ENCODE peak calls at places on chromosomes 5 and 9, in four cellular contexts. R is caudate nucleus, X is lung, U is LoVo. W is an unnamed sample.

GRCh38 chr5:132807163-132807838 is 5.8 kb upstream of the SOWAHA start:
- DNase-seq in R (no peak), U (peak), X (no peak), W (no peak)

GRCh38 chr5:52743970-52744369 is 43.7 kb upstream of the ITGA1 start:
- DNase-seq in R (no peak), U (no peak), X (no peak), W (no peak)

GRCh38 chr5:54874337-54875021 is 110.9 kb downstream of the ESM1 start:
- DNase-seq in R (no peak), X (no peak), U (no peak), W (no peak)

GRCh38 chr9:75979362-75979761 is 88.9 kb downstream of the PCSK5 start:
- DNase-seq in U (peak), R (no peak), X (no peak), W (no peak)

GRCh38 chr5:55533806-55534435 is 843 bp downstream of the PLPP1 start:
- DNase-seq in R (no peak), X (peak), U (no peak), W (no peak)

GRCh38 chr9:80157561-80157983 is 585.8 kb downstream of the TLE4 start:
- DNase-seq in U (no peak), X (no peak), R (no peak), W (no peak)

GRCh38 chr9:111928342-111928720 is 31.7 kb downstream of the UGCG start:
- DNase-seq in U (no peak), X (no peak), R (no peak), W (no peak)

GRCh38 chr5:62143268-62144229 is 162.5 kb upstream of the KIF2A start:
- DNase-seq in X (no peak), U (peak), R (no peak), W (no peak)

GRCh38 chr9:20593551-20593950 is 28.7 kb downstream of the MLLT3 start:
- DNase-seq in U (no peak), R (no peak), X (no peak), W (no peak)

GRCh38 chr9:93064392-93065124 is 6.1 kb downstream of the SUSD3 start:
- DNase-seq in U (no peak), X (peak), R (no peak), W (no peak)

GRCh38 chr9:89954229-89954628 is 349.4 kb downstream of the GADD45G start:
- DNase-seq in U (no peak), R (no peak), X (no peak), W (no peak)

GRCh38 chr9:127910613-127911205 is 6.1 kb downstream of the ST6GALNAC4 start:
- DNase-seq in R (no peak), U (no peak), X (no peak), W (no peak)

GRCh38 chr9:34994429-34995287 is 5.1 kb downstream of the DNAJB5 start:
- DNase-seq in X (no peak), U (peak), R (no peak), W (no peak)

GRCh38 chr5:31531543-31531887 is 378 bp downstream of the DROSHA start:
- DNase-seq in X (no peak), U (peak), R (no peak), W (no peak)

GRCh38 chr5:134566741-134567221 is 41.3 kb downstream of the JADE2 start:
- DNase-seq in U (no peak), R (no peak), X (no peak), W (no peak)

GRCh38 chr9:101072259-101072658 is 43.7 kb downstream of the PLPPR1 start:
- DNase-seq in X (no peak), U (no peak), R (no peak), W (no peak)

GRCh38 chr9:124673063-124673462 is 98.0 kb downstream of the NR6A1 start:
- DNase-seq in X (no peak), U (no peak), R (no peak), W (no peak)

GRCh38 chr9:4048441-4048840 is 251.4 kb downstream of the GLIS3 start:
- DNase-seq in U (no peak), R (no peak), X (no peak), W (no peak)

GRCh38 chr5:178206166-178207101 is 2.1 kb downstream of the HNRNPAB start:
- DNase-seq in X (no peak), R (no peak), U (no peak), W (no peak)

GRCh38 chr5:10689391-10690081 is 71.5 kb downstream of the DAP start:
- DNase-seq in R (no peak), X (no peak), U (no peak), W (no peak)

GRCh38 chr5:84032404-84032803 is 311.7 kb upstream of the HAPLN1 start:
- DNase-seq in U (no peak), R (no peak), X (no peak), W (no peak)

GRCh38 chr5:107593009-107593408 is 77.7 kb downstream of the EFNA5 start:
- DNase-seq in R (no peak), U (no peak), X (no peak), W (no peak)

GRCh38 chr5:158514353-158514960 is 585.3 kb downstream of the EBF1 start:
- DNase-seq in R (no peak), U (no peak), X (no peak), W (peak)

GRCh38 chr9:108057421-108058136 is 568.0 kb upstream of the KLF4 start:
- DNase-seq in X (peak), R (no peak), U (peak), W (peak)

GRCh38 chr5:160697281-160697680 is 154.7 kb downstream of the ATP10B start:
- DNase-seq in R (no peak), X (no peak), U (peak), W (no peak)

GRCh38 chr9:113570749-113571711 is 107.5 kb downstream of the RGS3 start:
- DNase-seq in X (no peak), R (no peak), U (no peak), W (no peak)

GRCh38 chr9:69619233-69619632 is 52.9 kb downstream of the APBA1 start:
- DNase-seq in U (no peak), X (no peak), R (no peak), W (no peak)

GRCh38 chr9:131923766-131924165 is 155.9 kb downstream of the MED27 start:
- DNase-seq in R (no peak), U (no peak), X (no peak), W (no peak)

GRCh38 chr5:145449794-145450193 is 385.3 kb downstream of the PRELID2 start:
- DNase-seq in X (no peak), R (no peak), U (no peak), W (no peak)

GRCh38 chr5:166088389-166089039 is 2202.9 kb upstream of the WWC1 start:
- DNase-seq in X (no peak), R (no peak), U (no peak), W (no peak)

GRCh38 chr5:62206150-62206829 is 99.7 kb upstream of the KIF2A start:
- DNase-seq in R (no peak), X (no peak), U (no peak), W (no peak)